ENCODE peak calls at places on chromosomes 7 and 10, in ten cellular contexts. I is ACHN; Y is renal cortical epithelial cell; T is colonic mucosa; Q is SHP77; X is Caki2; V is activated T-cell treated with anti-CD3 and anti-CD28 coated beads, Interleukin-2, amount 50 U/mL, for 24 hours; E is substantia nigra; W is ELF-1; C is myocyte. F is an unnamed sample.

GRCh38 chr10:49488056-49488455 is 50.9 kb downstream of the ERCC6 start:
- DNase-seq in I (no peak), Y (no peak), T (no peak), Q (peak; percentile 15), X (no peak), V (no peak), E (no peak), W (peak; percentile 62), C (no peak), F (no peak)

GRCh38 chr7:40316176-40316575 is 181.4 kb downstream of the SUGCT start:
- DNase-seq in I (no peak), Y (no peak), T (no peak), Q (no peak), X (no peak), V (no peak), E (no peak), W (no peak), C (no peak), F (no peak)

GRCh38 chr7:106346678-106347217 is 62.0 kb upstream of the NAMPT start:
- DNase-seq in I (no peak), Y (peak; percentile 80), T (no peak), Q (no peak), X (no peak), V (no peak), E (no peak), W (no peak), C (peak; percentile 57), F (peak; percentile 86)

GRCh38 chr7:155381852-155382801 is 75.8 kb upstream of the EN2 start:
- DNase-seq in I (no peak), Y (no peak), T (no peak), Q (no peak), X (no peak), V (no peak), E (no peak), W (peak; percentile 27), C (no peak), F (no peak)

GRCh38 chr7:22255342-22255741 is 101.6 kb downstream of the RAPGEF5 start:
- DNase-seq in I (no peak), Y (no peak), T (no peak), Q (no peak), X (no peak), V (no peak), E (no peak), W (no peak), C (no peak), F (no peak)

GRCh38 chr7:148732862-148733261 is 34.2 kb downstream of the CUL1 start:
- DNase-seq in I (no peak), Y (peak; percentile 9), T (no peak), Q (no peak), X (no peak), V (no peak), E (no peak), W (no peak), C (no peak), F (no peak)

GRCh38 chr10:98377536-98377935 is 37.4 kb downstream of the PYROXD2 start:
- DNase-seq in I (no peak), Y (no peak), T (no peak), Q (no peak), X (no peak), V (no peak), E (no peak), W (no peak), C (no peak), F (no peak)

GRCh38 chr10:117662790-117663540 is 120.4 kb downstream of the EMX2 start:
- DNase-seq in I (no peak), Y (no peak), T (no peak), Q (no peak), X (no peak), V (no peak), E (no peak), W (peak; percentile 30), C (peak; percentile 40), F (no peak)

GRCh38 chr10:64041989-64042490 is 520.8 kb downstream of the REEP3 start:
- DNase-seq in I (no peak), Y (no peak), T (no peak), Q (no peak), X (no peak), V (no peak), E (no peak), W (no peak), C (no peak), F (no peak)

GRCh38 chr7:106767498-106768323 is 97.4 kb upstream of the PIK3CG start:
- DNase-seq in I (peak; percentile 31), Y (peak; percentile 28), T (no peak), Q (no peak), X (peak; percentile 19), V (no peak), E (no peak), W (no peak), C (peak; percentile 73), F (peak; percentile 35)

GRCh38 chr10:121594623-121595320 is 3.5 kb downstream of the FGFR2 start:
- DNase-seq in I (no peak), Y (no peak), T (no peak), Q (no peak), X (no peak), V (no peak), E (no peak), W (no peak), C (no peak), F (no peak)

GRCh38 chr7:116173051-116174028 is 37.0 kb upstream of the TES start:
- DNase-seq in I (peak; percentile 82), Y (peak; percentile 65), T (no peak), Q (peak; percentile 24), X (peak; percentile 37), V (no peak), E (no peak), W (no peak), C (peak; percentile 75), F (peak; percentile 78)

F was measured in LoVo.